ENCODE peak calls at places on chromosomes 3 and 15, in eight cellular contexts. One of them, this sample, is unnamed.
A peak's percentile ranks its signal among the peaks of the same experiment; 100 is the strongest.

GRCh38 chr3:126607214-126607908 is 47.6 kb downstream of the TXNRD3 start:
- DNase-seq in A549: no peak
- DNase-seq in sigmoid colon: no peak
- DNase-seq in heart left ventricle: no peak
- DNase-seq in endothelial cell of umbilical vein: peak; percentile 59
- DNase-seq in uterus: no peak
- DNase-seq in body of pancreas: no peak
- DNase-seq in stomach: no peak
- DNase-seq in this sample: no peak

GRCh38 chr15:89898628-89899302 is 5.0 kb upstream of the AP3S2 start:
- DNase-seq in sigmoid colon: no peak
- DNase-seq in uterus: no peak
- DNase-seq in stomach: peak; percentile 54
- DNase-seq in heart left ventricle: no peak
- DNase-seq in body of pancreas: peak; percentile 62
- DNase-seq in A549: peak; percentile 95
- DNase-seq in endothelial cell of umbilical vein: peak; percentile 22
- DNase-seq in this sample: peak; percentile 52

GRCh38 chr15:68057089-68057488 is 3.0 kb downstream of the PIAS1 start:
- DNase-seq in heart left ventricle: no peak
- DNase-seq in sigmoid colon: no peak
- DNase-seq in uterus: no peak
- DNase-seq in A549: no peak
- DNase-seq in stomach: no peak
- DNase-seq in endothelial cell of umbilical vein: no peak
- DNase-seq in body of pancreas: no peak
- DNase-seq in this sample: no peak

GRCh38 chr3:179646177-179646576 is 6.7 kb upstream of the USP13 start:
- DNase-seq in endothelial cell of umbilical vein: no peak
- DNase-seq in A549: no peak
- DNase-seq in stomach: no peak
- DNase-seq in sigmoid colon: no peak
- DNase-seq in heart left ventricle: no peak
- DNase-seq in body of pancreas: no peak
- DNase-seq in uterus: no peak
- DNase-seq in this sample: no peak

GRCh38 chr15:71792521-71792920 is 17.8 kb upstream of the NR2E3 start:
- DNase-seq in stomach: no peak
- DNase-seq in A549: no peak
- DNase-seq in body of pancreas: peak; percentile 39
- DNase-seq in heart left ventricle: no peak
- DNase-seq in sigmoid colon: no peak
- DNase-seq in endothelial cell of umbilical vein: peak; percentile 64
- DNase-seq in uterus: no peak
- DNase-seq in this sample: no peak

GRCh38 chr3:196159952-196160804 is 51.0 kb downstream of the ZDHHC19 start:
- DNase-seq in heart left ventricle: no peak
- DNase-seq in body of pancreas: peak; percentile 59
- DNase-seq in sigmoid colon: no peak
- DNase-seq in endothelial cell of umbilical vein: peak; percentile 34
- DNase-seq in uterus: no peak
- DNase-seq in A549: no peak
- DNase-seq in stomach: peak; percentile 74
- DNase-seq in this sample: peak; percentile 42

GRCh38 chr3:16433701-16434151 is 79.8 kb downstream of the RFTN1 start:
- DNase-seq in A549: no peak
- DNase-seq in sigmoid colon: no peak
- DNase-seq in stomach: no peak
- DNase-seq in endothelial cell of umbilical vein: no peak
- DNase-seq in uterus: no peak
- DNase-seq in body of pancreas: no peak
- DNase-seq in heart left ventricle: no peak
- DNase-seq in this sample: no peak

GRCh38 chr3:67106874-67107273 is 108.8 kb downstream of the KBTBD8 start:
- DNase-seq in A549: no peak
- DNase-seq in sigmoid colon: no peak
- DNase-seq in heart left ventricle: no peak
- DNase-seq in endothelial cell of umbilical vein: no peak
- DNase-seq in body of pancreas: no peak
- DNase-seq in uterus: no peak
- DNase-seq in stomach: no peak
- DNase-seq in this sample: no peak

GRCh38 chr3:128554100-128554464 is 61.1 kb upstream of the GATA2 start:
- DNase-seq in stomach: no peak
- DNase-seq in endothelial cell of umbilical vein: peak; percentile 92
- DNase-seq in uterus: peak; percentile 16
- DNase-seq in body of pancreas: no peak
- DNase-seq in sigmoid colon: peak; percentile 50
- DNase-seq in A549: no peak
- DNase-seq in heart left ventricle: no peak
- DNase-seq in this sample: no peak

GRCh38 chr3:55959681-55960080 is 472.6 kb upstream of the WNT5A start:
- DNase-seq in endothelial cell of umbilical vein: no peak
- DNase-seq in heart left ventricle: no peak
- DNase-seq in body of pancreas: no peak
- DNase-seq in A549: no peak
- DNase-seq in sigmoid colon: no peak
- DNase-seq in uterus: no peak
- DNase-seq in stomach: no peak
- DNase-seq in this sample: no peak

GRCh38 chr3:100170492-100170891 is 56.2 kb upstream of the FILIP1L start:
- DNase-seq in endothelial cell of umbilical vein: no peak
- DNase-seq in sigmoid colon: no peak
- DNase-seq in body of pancreas: no peak
- DNase-seq in A549: no peak
- DNase-seq in heart left ventricle: peak; percentile 39
- DNase-seq in uterus: no peak
- DNase-seq in stomach: no peak
- DNase-seq in this sample: no peak

GRCh38 chr3:28678083-28678482 is 329.5 kb upstream of the AZI2 start:
- DNase-seq in sigmoid colon: no peak
- DNase-seq in body of pancreas: no peak
- DNase-seq in A549: no peak
- DNase-seq in uterus: no peak
- DNase-seq in endothelial cell of umbilical vein: no peak
- DNase-seq in stomach: no peak
- DNase-seq in heart left ventricle: no peak
- DNase-seq in this sample: no peak

GRCh38 chr3:20071182-20071581 is 30.9 kb downstream of the KAT2B start:
- DNase-seq in endothelial cell of umbilical vein: no peak
- DNase-seq in sigmoid colon: no peak
- DNase-seq in A549: no peak
- DNase-seq in stomach: no peak
- DNase-seq in uterus: no peak
- DNase-seq in heart left ventricle: no peak
- DNase-seq in body of pancreas: no peak
- DNase-seq in this sample: no peak

GRCh38 chr15:45790325-45790943 is 155.6 kb downstream of the SQOR start:
- DNase-seq in body of pancreas: peak; percentile 23
- DNase-seq in A549: peak; percentile 15
- DNase-seq in heart left ventricle: no peak
- DNase-seq in stomach: peak; percentile 35
- DNase-seq in uterus: no peak
- DNase-seq in sigmoid colon: no peak
- DNase-seq in endothelial cell of umbilical vein: peak; percentile 25
- DNase-seq in this sample: no peak

GRCh38 chr3:44427683-44428082 is 49.8 kb downstream of the ZNF445 start:
- DNase-seq in stomach: no peak
- DNase-seq in heart left ventricle: no peak
- DNase-seq in endothelial cell of umbilical vein: no peak
- DNase-seq in uterus: no peak
- DNase-seq in sigmoid colon: no peak
- DNase-seq in A549: no peak
- DNase-seq in body of pancreas: no peak
- DNase-seq in this sample: no peak

GRCh38 chr3:21826416-21826815 is 75.4 kb upstream of the ZNF385D start:
- DNase-seq in stomach: no peak
- DNase-seq in uterus: no peak
- DNase-seq in A549: no peak
- DNase-seq in sigmoid colon: no peak
- DNase-seq in heart left ventricle: no peak
- DNase-seq in body of pancreas: no peak
- DNase-seq in endothelial cell of umbilical vein: no peak
- DNase-seq in this sample: no peak

GRCh38 chr3:176430244-176430893 is 766.9 kb downstream of the TBL1XR1 start:
- DNase-seq in heart left ventricle: no peak
- DNase-seq in sigmoid colon: no peak
- DNase-seq in endothelial cell of umbilical vein: peak; percentile 40
- DNase-seq in uterus: no peak
- DNase-seq in stomach: no peak
- DNase-seq in A549: peak; percentile 5
- DNase-seq in body of pancreas: no peak
- DNase-seq in this sample: no peak

GRCh38 chr3:3798641-3799113 is 554 bp upstream of the LRRN1 start:
- DNase-seq in endothelial cell of umbilical vein: no peak
- DNase-seq in A549: no peak
- DNase-seq in sigmoid colon: no peak
- DNase-seq in body of pancreas: peak; percentile 17
- DNase-seq in heart left ventricle: peak; percentile 20
- DNase-seq in uterus: no peak
- DNase-seq in stomach: peak; percentile 26
- DNase-seq in this sample: peak; percentile 52

GRCh38 chr3:127525373-127525772 is 65.2 kb downstream of the TPRA1 start:
- DNase-seq in heart left ventricle: no peak
- DNase-seq in endothelial cell of umbilical vein: no peak
- DNase-seq in A549: peak; percentile 78
- DNase-seq in stomach: no peak
- DNase-seq in body of pancreas: no peak
- DNase-seq in uterus: no peak
- DNase-seq in sigmoid colon: no peak
- DNase-seq in this sample: no peak

GRCh38 chr3:72284485-72284884 is 499.5 kb upstream of the PROK2 start:
- DNase-seq in heart left ventricle: no peak
- DNase-seq in endothelial cell of umbilical vein: no peak
- DNase-seq in stomach: no peak
- DNase-seq in sigmoid colon: no peak
- DNase-seq in body of pancreas: no peak
- DNase-seq in uterus: no peak
- DNase-seq in A549: no peak
- DNase-seq in this sample: no peak

GRCh38 chr3:161171113-161171512 is 50.0 kb upstream of the NMD3 start:
- DNase-seq in stomach: no peak
- DNase-seq in uterus: peak; percentile 37
- DNase-seq in endothelial cell of umbilical vein: peak; percentile 84
- DNase-seq in heart left ventricle: peak; percentile 75
- DNase-seq in body of pancreas: peak; percentile 11
- DNase-seq in sigmoid colon: peak; percentile 64
- DNase-seq in A549: no peak
- DNase-seq in this sample: peak; percentile 56

GRCh38 chr15:89999676-90000174 is 1.4 kb upstream of the ZNF710 start:
- DNase-seq in A549: no peak
- DNase-seq in stomach: no peak
- DNase-seq in sigmoid colon: peak; percentile 67
- DNase-seq in heart left ventricle: peak; percentile 39
- DNase-seq in body of pancreas: peak; percentile 79
- DNase-seq in endothelial cell of umbilical vein: no peak
- DNase-seq in uterus: peak; percentile 28
- DNase-seq in this sample: no peak

GRCh38 chr3:9855594-9855993 is 11.8 kb upstream of the RPUSD3 start:
- DNase-seq in sigmoid colon: no peak
- DNase-seq in A549: no peak
- DNase-seq in stomach: no peak
- DNase-seq in uterus: no peak
- DNase-seq in heart left ventricle: no peak
- DNase-seq in body of pancreas: no peak
- DNase-seq in endothelial cell of umbilical vein: no peak
- DNase-seq in this sample: no peak

DNA sequence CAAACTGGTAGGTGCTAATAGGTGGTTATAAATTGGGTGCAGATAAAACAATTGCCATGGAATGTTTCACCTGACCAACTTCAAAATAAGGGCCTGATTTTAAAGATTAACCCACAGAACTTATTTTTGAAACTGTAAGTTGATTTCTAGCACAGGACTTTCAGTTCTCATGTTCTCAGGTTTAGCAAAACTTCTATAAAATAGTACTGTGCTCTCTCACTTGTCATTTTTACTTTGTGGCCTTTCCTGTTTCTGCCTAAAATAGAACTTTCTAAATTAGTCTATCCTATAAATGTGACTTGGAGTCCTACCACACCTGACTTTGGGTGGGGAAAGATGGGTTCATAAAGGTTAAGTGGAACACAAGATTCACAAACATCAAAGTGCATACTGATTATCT is 38.8 kb downstream of the BTLA start:
- DNase-seq in uterus: no peak
- DNase-seq in body of pancreas: no peak
- DNase-seq in heart left ventricle: no peak
- DNase-seq in stomach: no peak
- DNase-seq in sigmoid colon: no peak
- DNase-seq in endothelial cell of umbilical vein: no peak
- DNase-seq in A549: no peak
- DNase-seq in this sample: no peak
- H3K27ac ChIP-seq in uterus: no peak overlapping the region
- H3K27ac ChIP-seq in body of pancreas: no peak overlapping the region
- H3K27ac ChIP-seq in heart left ventricle: no peak overlapping the region
- H3K27ac ChIP-seq in stomach: no peak overlapping the region
- H3K27ac ChIP-seq in sigmoid colon: no peak overlapping the region
- H3K27ac ChIP-seq in endothelial cell of umbilical vein: no peak overlapping the region
- H3K27ac ChIP-seq in A549: no peak overlapping the region
- H3K27ac ChIP-seq in this sample: no peak overlapping the region

GRCh38 chr3:190053919-190054672 is 66.6 kb downstream of the P3H2 start:
- DNase-seq in body of pancreas: no peak
- DNase-seq in endothelial cell of umbilical vein: peak; percentile 34
- DNase-seq in uterus: no peak
- DNase-seq in sigmoid colon: no peak
- DNase-seq in stomach: no peak
- DNase-seq in A549: peak; percentile 46
- DNase-seq in heart left ventricle: peak; percentile 37
- DNase-seq in this sample: no peak
- TF ChIP-seq CTCF in body of pancreas: no peak
- TF ChIP-seq CTCF in endothelial cell of umbilical vein: no peak
- TF ChIP-seq CTCF in uterus: no peak
- TF ChIP-seq CTCF in sigmoid colon: no peak
- TF ChIP-seq CTCF in stomach: no peak
- TF ChIP-seq CTCF in A549: no peak
- TF ChIP-seq CTCF in heart left ventricle: no peak
- TF ChIP-seq CTCF in this sample: no peak

DNA sequence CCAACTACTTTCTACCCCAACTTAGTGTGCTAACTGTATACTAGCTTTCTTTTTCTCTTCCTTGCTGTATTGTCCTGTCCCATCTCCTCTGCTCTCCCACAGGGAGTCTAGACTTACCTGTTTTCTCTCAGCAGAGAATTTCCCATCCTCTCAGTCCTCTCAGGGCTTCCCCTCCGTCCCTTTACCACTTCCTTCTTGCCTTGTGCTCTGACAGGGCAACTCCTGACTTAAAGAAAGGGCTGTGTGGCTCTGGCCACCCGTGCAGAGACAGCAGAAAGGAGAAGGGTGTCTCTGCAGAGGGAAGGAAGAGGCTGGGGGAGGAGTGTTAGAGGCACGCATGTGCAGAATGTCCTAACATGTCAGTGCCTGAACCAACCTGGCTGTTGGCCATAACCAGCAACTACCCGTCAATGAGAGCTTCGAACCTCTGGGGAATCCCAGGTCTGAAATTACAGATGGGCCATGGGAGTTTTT is at the start of gene GCSAM:
- DNase-seq in heart left ventricle: peak; percentile 70
- DNase-seq in endothelial cell of umbilical vein: no peak
- DNase-seq in A549: no peak
- DNase-seq in sigmoid colon: peak; percentile 70
- DNase-seq in uterus: no peak
- DNase-seq in stomach: no peak
- DNase-seq in body of pancreas: peak; percentile 22
- DNase-seq in this sample: peak; percentile 66
- TF ChIP-seq POLR2A in heart left ventricle: no peak
- TF ChIP-seq POLR2A in endothelial cell of umbilical vein: no peak
- TF ChIP-seq POLR2A in A549: no peak
- TF ChIP-seq POLR2A in sigmoid colon: no peak
- TF ChIP-seq POLR2A in uterus: no peak
- TF ChIP-seq POLR2A in stomach: no peak
- TF ChIP-seq POLR2A in body of pancreas: no peak
- TF ChIP-seq POLR2A in this sample: no peak

GRCh38 chr15:43514241-43515057 is 3.0 kb upstream of the MAP1A start:
- DNase-seq in A549: no peak
- DNase-seq in stomach: no peak
- DNase-seq in heart left ventricle: peak; percentile 84
- DNase-seq in body of pancreas: no peak
- DNase-seq in sigmoid colon: no peak
- DNase-seq in endothelial cell of umbilical vein: peak; percentile 30
- DNase-seq in uterus: no peak
- DNase-seq in this sample: no peak
- H3K27ac ChIP-seq in A549: no peak overlapping the region
- H3K27ac ChIP-seq in stomach: no peak overlapping the region
- H3K27ac ChIP-seq in heart left ventricle: peak overlapping the region; percentile 73
- H3K27ac ChIP-seq in body of pancreas: no peak overlapping the region
- H3K27ac ChIP-seq in sigmoid colon: peak overlapping the region; percentile 93
- H3K27ac ChIP-seq in endothelial cell of umbilical vein: peak overlapping the region; percentile 34
- H3K27ac ChIP-seq in uterus: no peak overlapping the region
- H3K27ac ChIP-seq in this sample: no peak overlapping the region